ENCODE peak calls at places on chromosome 2, in six cellular contexts. O is stimulated activated CD4-positive, alpha-beta T cell treated with anti-CD3 and anti-CD28 coated beads, Interleukin-15, amount 100 ng/mL, for 1 hour; V is lung microvascular endothelial cell; W is activated CD8-positive, alpha-beta memory T cell treated with anti-CD3 and anti-CD28 coated beads, Interleukin-2, amount 50 U/mL, for 48 hours; Y is neural crest cell; K is T follicular helper cell. C is an unnamed sample.
A peak's percentile ranks its signal among the peaks of the same experiment; 100 is the strongest.

GRCh38 chr2:112661656-112662305 is 16.0 kb downstream of the SLC20A1 start:
- DNase-seq in O (no peak), V (peak; percentile 54), W (no peak), Y (no peak), K (no peak), C (no peak)

GRCh38 chr2:47796090-47796697 is 13.2 kb downstream of the MSH6 start:
- DNase-seq in O (no peak), V (no peak), W (no peak), Y (no peak), K (no peak), C (no peak)

GRCh38 chr2:37271376-37272067 is 40.1 kb downstream of the NDUFAF7 start:
- DNase-seq in O (no peak), V (no peak), W (no peak), Y (no peak), K (no peak), C (no peak)

GRCh38 chr2:111208639-111209038 is 87.9 kb downstream of the BCL2L11 start:
- DNase-seq in O (no peak), V (no peak), W (no peak), Y (no peak), K (no peak), C (no peak)

GRCh38 chr2:28604284-28604843 is 108.5 kb downstream of the PLB1 start:
- DNase-seq in O (no peak), V (no peak), W (no peak), Y (no peak), K (no peak), C (no peak)

GRCh38 chr2:145016711-145017110 is 496.8 kb upstream of the ZEB2 start:
- DNase-seq in O (no peak), V (peak; percentile 57), W (no peak), Y (no peak), K (no peak), C (no peak)

GRCh38 chr2:62267687-62268086 is 71.8 kb downstream of the B3GNT2 start:
- DNase-seq in O (no peak), V (no peak), W (no peak), Y (no peak), K (no peak), C (no peak)

GRCh38 chr2:56741601-56742102 is 557.9 kb downstream of the CCDC85A start:
- DNase-seq in O (no peak), V (peak; percentile 77), W (no peak), Y (no peak), K (no peak), C (peak; percentile 87)

GRCh38 chr2:1886405-1886992 is 142.2 kb upstream of the PXDN start:
- DNase-seq in O (no peak), V (peak; percentile 85), W (peak; percentile 69), Y (peak; percentile 74), K (no peak), C (no peak)